ENCODE peak calls at places on chromosome 1, in ten cellular contexts. I, F, B, A, N, S, R, K, L and T are unnamed samples.

GRCh38 chr1:185674201-185674600 is 60.0 kb upstream of the HMCN1 start:
- DNase-seq in K (peak; percentile 78), R (no peak), I (no peak), A (no peak), S (no peak), L (no peak), B (no peak), N (no peak), F (no peak), T (no peak)

GRCh38 chr1:234944439-234945369 is 183.9 kb downstream of the TOMM20 start:
- DNase-seq in S (no peak), F (no peak), L (no peak), A (no peak), N (no peak), R (no peak), B (no peak), I (no peak), K (no peak), T (no peak)

GRCh38 chr1:119816407-119816806 is 5.1 kb upstream of the REG4 start:
- DNase-seq in N (no peak), K (no peak), R (peak; percentile 54), F (no peak), B (no peak), S (no peak), A (no peak), I (no peak), L (no peak), T (no peak)

GRCh38 chr1:218811497-218811896 is 362.2 kb upstream of the LYPLAL1 start:
- DNase-seq in B (peak; percentile 44), K (no peak), I (no peak), N (no peak), F (no peak), R (no peak), S (no peak), A (no peak), L (no peak), T (no peak)

GRCh38 chr1:157862114-157863070 is 20.8 kb upstream of the CD5L start:
- DNase-seq in K (no peak), N (no peak), S (no peak), A (no peak), B (no peak), I (no peak), R (no peak), F (no peak), L (no peak), T (no peak)

GRCh38 chr1:48677306-48678287 is 99.1 kb downstream of the BEND5 start:
- DNase-seq in B (peak; percentile 72), N (no peak), A (peak; percentile 72), K (peak; percentile 52), L (no peak), F (peak; percentile 68), I (peak; percentile 47), R (peak; percentile 51), S (peak; percentile 64), T (peak; percentile 80)

GRCh38 chr1:94807742-94808491 is 12.2 kb upstream of the SLC44A3 start:
- DNase-seq in B (no peak), N (no peak), S (no peak), K (no peak), I (no peak), F (no peak), L (no peak), A (no peak), R (peak; percentile 89), T (peak; percentile 53)

GRCh38 chr1:8409107-8409506 is 91.2 kb downstream of the SLC45A1 start:
- DNase-seq in S (no peak), A (no peak), B (peak; percentile 82), L (no peak), K (peak; percentile 62), R (peak; percentile 38), I (no peak), N (no peak), F (no peak), T (no peak)

GRCh38 chr1:37410815-37411214 is 63.6 kb upstream of the ZC3H12A start:
- DNase-seq in A (no peak), R (no peak), N (no peak), I (no peak), L (no peak), S (peak; percentile 23), F (no peak), B (peak; percentile 17), K (peak; percentile 3), T (peak; percentile 23)

GRCh38 chr1:235366286-235366685 is 941 bp upstream of the TBCE start:
- DNase-seq in B (no peak), I (peak; percentile 21), F (no peak), R (no peak), K (no peak), N (no peak), S (no peak), L (no peak), A (no peak), T (no peak)

GRCh38 chr1:43934279-43934985 is 831 bp downstream of the ARTN start:
- DNase-seq in R (peak; percentile 44), K (peak; percentile 46), A (peak; percentile 52), N (peak; percentile 88), L (peak; percentile 35), I (peak; percentile 57), B (peak; percentile 69), S (peak; percentile 55), F (peak; percentile 57), T (peak; percentile 90)

GRCh38 chr1:21781971-21782867 is 730 bp downstream of the USP48 start:
- DNase-seq in R (peak; percentile 16), F (peak; percentile 63), S (no peak), L (peak; percentile 44), A (peak; percentile 68), I (peak; percentile 32), N (no peak), K (peak; percentile 63), B (peak; percentile 72), T (peak; percentile 47)

GRCh38 chr1:159938221-159938852 is 7.1 kb downstream of the IGSF9 start:
- DNase-seq in S (no peak), R (no peak), B (no peak), F (no peak), L (no peak), I (no peak), N (no peak), A (no peak), K (no peak), T (no peak)

GRCh38 chr1:27403065-27403726 is 10.8 kb downstream of the GPR3 start:
- DNase-seq in A (peak; percentile 41), S (peak; percentile 73), K (peak; percentile 56), R (no peak), I (peak; percentile 23), N (no peak), F (no peak), L (no peak), B (peak; percentile 67), T (no peak)

GRCh38 chr1:37477198-37477931 is 3.0 kb downstream of the ZC3H12A start:
- DNase-seq in I (peak; percentile 78), R (peak; percentile 72), S (peak; percentile 17), A (peak; percentile 41), N (no peak), K (peak; percentile 63), L (peak; percentile 87), B (peak; percentile 50), F (no peak), T (peak; percentile 94)

GRCh38 chr1:59020151-59020997 is 236.5 kb upstream of the JUN start:
- DNase-seq in N (no peak), I (no peak), F (no peak), S (peak; percentile 24), L (peak; percentile 5), B (peak; percentile 77), A (peak; percentile 53), R (peak; percentile 78), K (peak; percentile 90), T (peak; percentile 40)